ENCODE peak calls at places on chromosomes 3 and 15, in six cellular contexts. S, T, I, N, Z and E are unnamed samples.

GRCh38 chr3:100480111-100480510 is 12.3 kb upstream of the TMEM45A start:
- DNase-seq in I (no peak), Z (no peak), N (no peak), S (no peak), T (peak; percentile 40), E (no peak)

GRCh38 chr15:60740787-60741354 is 261.9 kb upstream of the ICE2 start:
- DNase-seq in N (no peak), I (peak; percentile 81), Z (no peak), S (peak; percentile 31), T (no peak), E (no peak)

GRCh38 chr3:98630416-98630815 is 37.0 kb upstream of the CPOX start:
- DNase-seq in Z (no peak), N (no peak), T (no peak), I (no peak), S (no peak), E (no peak)

GRCh38 chr15:38843736-38844590 is 279.3 kb upstream of the RASGRP1 start:
- DNase-seq in Z (no peak), S (peak; percentile 81), I (peak; percentile 72), T (no peak), N (no peak), E (no peak)

GRCh38 chr3:143207338-143207961 is 87.9 kb downstream of the CHST2 start:
- DNase-seq in S (peak; percentile 67), N (no peak), I (peak; percentile 43), T (no peak), Z (no peak), E (no peak)

GRCh38 chr3:67774676-67775075 is 120.3 kb upstream of the SUCLG2 start:
- DNase-seq in I (no peak), Z (no peak), T (peak; percentile 29), N (no peak), S (no peak), E (no peak)

GRCh38 chr3:36606871-36607765 is 157.2 kb downstream of the DCLK3 start:
- DNase-seq in T (no peak), Z (no peak), S (no peak), N (no peak), I (no peak), E (no peak)

GRCh38 chr15:76492538-76492937 is 156.0 kb downstream of the ISL2 start:
- DNase-seq in N (no peak), I (no peak), T (no peak), Z (no peak), S (no peak), E (no peak)

GRCh38 chr3:149120051-149120972 is 9.1 kb upstream of the HPS3 start:
- DNase-seq in I (peak; percentile 73), T (no peak), S (peak; percentile 76), N (no peak), Z (peak; percentile 57), E (peak; percentile 84)

GRCh38 chr3:194140520-194141414 is 4.8 kb downstream of the HES1 start:
- DNase-seq in S (no peak), N (peak; percentile 79), T (peak; percentile 86), I (peak; percentile 90), Z (peak; percentile 44), E (peak; percentile 83)

GRCh38 chr3:194139977-194140351 is 4.0 kb downstream of the HES1 start:
- DNase-seq in N (no peak), Z (no peak), T (no peak), I (peak; percentile 78), S (peak; percentile 14), E (no peak)

GRCh38 chr3:194139085-194139976 is 3.4 kb downstream of the HES1 start:
- DNase-seq in T (peak; percentile 65), Z (peak; percentile 62), S (peak; percentile 76), I (peak; percentile 93), N (peak; percentile 60), E (no peak)

GRCh38 chr3:194141415-194142155 is 5.6 kb downstream of the HES1 start:
- DNase-seq in I (peak; percentile 96), N (peak; percentile 82), Z (peak; percentile 80), S (peak; percentile 90), T (peak; percentile 90), E (peak; percentile 84)

DNA sequence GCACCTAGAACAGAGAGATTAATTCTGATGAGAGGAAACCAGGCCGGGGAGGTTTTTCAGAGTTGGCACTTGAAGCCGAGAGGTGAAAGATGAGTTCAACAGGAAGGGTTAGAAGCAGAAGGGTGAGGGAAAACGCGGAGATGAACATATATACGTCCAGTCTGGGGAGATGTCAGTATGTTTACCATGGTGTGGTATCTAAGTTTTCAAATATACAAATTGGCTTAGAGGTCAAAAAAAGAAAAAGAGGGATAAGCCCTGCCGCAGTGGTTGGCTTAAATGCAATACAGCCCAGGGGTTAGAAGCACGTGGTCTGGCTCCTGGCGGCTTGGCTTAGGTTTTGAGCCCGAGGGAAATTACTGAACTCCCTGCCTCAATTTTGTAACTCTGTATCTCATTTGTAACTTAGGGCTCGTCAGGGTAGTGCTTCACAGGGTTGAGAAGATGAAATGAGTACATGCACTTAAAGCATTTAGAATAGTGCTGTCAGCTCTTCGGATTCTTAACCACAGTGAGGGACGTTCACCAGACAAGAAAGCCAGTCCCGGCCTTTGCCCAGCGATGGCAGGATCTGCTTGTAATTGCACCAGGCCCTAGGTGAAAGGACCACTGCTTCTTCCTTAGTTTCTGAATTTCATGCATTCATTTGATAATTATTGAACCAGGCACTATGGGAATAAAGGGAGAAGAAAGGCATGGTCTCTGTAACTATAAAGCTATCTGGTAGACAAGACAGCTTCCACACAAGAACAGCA is 6.4 kb downstream of the HES1 start:
- DNase-seq in N (no peak), I (peak; percentile 82), Z (no peak), T (peak; percentile 14), S (no peak), E (peak; percentile 67)
- H2AK5ac ChIP-seq in N (no peak overlapping the region), I (peak overlapping the region; percentile 86), Z (no peak overlapping the region), T (no peak overlapping the region), S (peak overlapping the region; percentile 54), E (peak overlapping the region; percentile 95)

GRCh38 chr3:42061711-42062408 is 29.3 kb upstream of the TRAK1 start:
- DNase-seq in I (peak; percentile 82), T (peak; percentile 73), N (no peak), Z (no peak), S (peak; percentile 90), E (peak; percentile 72)

GRCh38 chr3:42056840-42057239 is 34.3 kb upstream of the TRAK1 start:
- DNase-seq in I (no peak), S (no peak), Z (no peak), N (no peak), T (no peak), E (no peak)

GRCh38 chr3:42055291-42055690 is 35.9 kb upstream of the TRAK1 start:
- DNase-seq in I (peak; percentile 69), S (peak; percentile 85), N (no peak), Z (no peak), T (no peak), E (peak; percentile 84)

GRCh38 chr3:42061042-42061710 is 30.0 kb upstream of the TRAK1 start:
- DNase-seq in Z (no peak), N (no peak), I (peak; percentile 59), T (no peak), S (no peak), E (no peak)

GRCh38 chr3:42057561-42058211 is 33.5 kb upstream of the TRAK1 start:
- DNase-seq in I (no peak), S (no peak), Z (no peak), T (no peak), N (peak; percentile 40), E (no peak)
- H3K4me1 ChIP-seq in I (peaks cover 10% of the 10 kb centered on the region), S (peaks cover 18% of the 10 kb centered on the region), Z (peaks cover 28% of the 10 kb centered on the region), T (peaks cover 14% of the 10 kb centered on the region), N (peaks cover 22% of the 10 kb centered on the region), E (peaks cover 19% of the 10 kb centered on the region)

DNA sequence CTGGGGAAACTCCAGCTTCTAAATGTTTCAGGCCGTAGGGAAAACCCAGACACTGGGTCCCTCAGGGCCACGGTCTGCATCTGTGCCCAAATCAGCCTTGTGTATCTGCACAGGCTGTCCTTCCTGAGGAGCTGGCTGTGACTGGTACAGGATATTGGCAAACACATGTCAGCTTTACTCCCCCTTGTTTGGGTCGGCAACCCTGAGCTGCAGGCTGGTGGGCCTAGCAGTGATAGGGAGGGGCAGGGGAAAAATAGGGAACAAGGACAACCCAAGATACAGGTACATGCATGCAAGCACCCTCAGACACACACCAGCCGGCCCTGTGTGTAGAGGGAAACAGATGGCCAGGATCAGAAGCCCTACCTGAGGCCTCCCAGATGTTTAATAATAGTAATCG is 28.7 kb upstream of the HCN4 start:
- DNase-seq in I (no peak), T (no peak), Z (no peak), N (no peak), S (no peak), E (no peak)
- H4K91ac ChIP-seq in I (no peak overlapping the region), T (no peak overlapping the region), Z (no peak overlapping the region), N (peak overlapping the region; percentile 70), S (no peak overlapping the region), E (no peak overlapping the region)

GRCh38 chr3:134376786-134377431 is 2.7 kb upstream of the AMOTL2 start:
- DNase-seq in Z (no peak), T (no peak), S (no peak), I (no peak), N (no peak), E (peak; percentile 51)
- H2AK5ac ChIP-seq in Z (peak overlapping the region; percentile 72), T (no peak overlapping the region), S (no peak overlapping the region), I (no peak overlapping the region), N (no peak overlapping the region), E (peak overlapping the region; percentile 5)

DNA sequence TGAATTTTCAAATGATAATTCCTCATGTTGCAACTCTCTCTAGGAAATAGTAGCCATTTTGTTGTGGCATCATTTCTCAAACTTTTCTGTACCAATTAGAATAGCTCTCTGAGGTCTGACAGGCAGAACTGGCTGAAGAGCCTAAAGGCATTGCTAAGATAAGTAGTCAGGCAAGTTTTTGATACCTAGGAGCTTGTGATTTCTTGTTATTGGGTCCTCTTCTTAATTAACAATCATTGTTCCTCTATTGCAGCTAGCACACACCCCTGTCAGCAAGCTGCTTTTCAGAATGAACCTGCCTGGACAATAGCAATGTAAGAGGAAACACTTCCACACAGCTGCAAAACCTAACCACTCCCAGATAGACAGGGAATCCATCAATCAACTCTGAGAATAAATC is 403.8 kb upstream of the TBL1XR1 start:
- DNase-seq in I (no peak), S (no peak), T (no peak), Z (no peak), N (no peak), E (no peak)
- H3K4me1 ChIP-seq in I (peaks cover 7% of the 10 kb centered on the region), S (peaks cover 18% of the 10 kb centered on the region), T (peaks cover 19% of the 10 kb centered on the region), Z (peaks cover 2% of the 10 kb centered on the region), N (peaks cover 12% of the 10 kb centered on the region), E (peaks cover 14% of the 10 kb centered on the region)

DNA sequence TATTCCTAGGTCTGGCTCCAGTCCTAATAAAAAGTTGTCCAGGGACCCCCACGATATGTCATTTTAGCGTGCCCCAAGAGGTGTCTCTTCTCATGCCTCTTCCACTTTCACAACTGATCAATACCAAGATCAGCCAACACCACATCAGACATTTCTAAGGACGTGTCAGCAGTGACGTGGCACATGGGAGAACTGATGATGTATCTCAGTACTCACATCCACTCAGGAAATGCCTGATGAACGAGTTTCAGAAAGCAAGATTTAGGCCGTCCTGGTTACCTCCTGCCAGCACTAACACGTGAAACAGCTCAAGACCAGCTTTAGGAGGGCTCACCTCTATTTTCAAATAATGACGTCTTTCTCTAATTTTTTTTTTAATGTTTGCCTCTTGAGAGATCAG is 19.6 kb downstream of the VGLL4 start:
- DNase-seq in S (peak; percentile 61), N (no peak), I (no peak), T (no peak), Z (no peak), E (no peak)
- H4K91ac ChIP-seq in S (no peak overlapping the region), N (no peak overlapping the region), I (no peak overlapping the region), T (no peak overlapping the region), Z (no peak overlapping the region), E (no peak overlapping the region)

DNA sequence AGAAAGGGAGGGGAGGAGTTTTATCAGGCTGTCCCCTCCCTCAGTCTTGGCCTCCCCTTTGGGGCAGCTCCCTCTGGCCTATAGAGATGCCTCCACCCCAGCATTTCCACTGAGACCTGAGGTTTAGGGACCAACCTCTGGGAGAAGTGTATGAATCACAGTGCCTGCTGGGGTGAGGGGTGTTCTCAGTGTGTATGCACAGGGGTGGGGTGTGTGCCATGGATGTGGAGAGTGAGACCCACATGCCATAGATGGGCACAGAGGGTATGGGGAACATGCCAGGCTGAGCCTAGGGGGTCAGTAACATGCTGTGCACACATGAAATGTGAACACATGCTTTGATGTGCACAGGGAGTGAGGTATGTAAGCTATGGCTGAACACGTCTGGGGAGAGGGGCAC is 12.4 kb upstream of the ANKRD63 start:
- DNase-seq in I (no peak), N (no peak), Z (no peak), S (no peak), T (no peak), E (no peak)
- H2AK5ac ChIP-seq in I (no peak overlapping the region), N (no peak overlapping the region), Z (peak overlapping the region; percentile 47), S (no peak overlapping the region), T (no peak overlapping the region), E (no peak overlapping the region)